ENCODE peak calls at places on chromosomes 16 and 17, in nine cellular contexts. G, L, X, Z, U, I, J, V and M are unnamed samples.

GRCh38 chr17:58310511-58311428 is 17.8 kb downstream of the TSPOAP1 start:
- DNase-seq in Z (peak), G (no peak), I (no peak), X (peak), J (no peak), U (no peak), L (peak), V (no peak), M (no peak)

GRCh38 chr16:78196527-78196926 is 97.1 kb downstream of the WWOX start:
- DNase-seq in Z (no peak), I (no peak), G (no peak), J (no peak), X (no peak), V (no peak), U (no peak), L (no peak), M (no peak)

GRCh38 chr17:10048951-10049350 is 143.9 kb upstream of the RCVRN start:
- DNase-seq in G (no peak), V (no peak), J (no peak), X (no peak), U (no peak), Z (no peak), I (no peak), L (no peak), M (no peak)

GRCh38 chr17:28710948-28711722 is 553 bp downstream of the PROCA1 start:
- DNase-seq in I (peak), X (peak), G (peak), L (peak), U (peak), V (peak), J (peak), Z (peak), M (peak)

GRCh38 chr17:1005361-1005946 is 8.5 kb downstream of the TIMM22 start:
- DNase-seq in X (peak), Z (peak), I (no peak), U (peak), L (peak), G (no peak), J (no peak), V (peak), M (peak)

GRCh38 chr16:48054881-48055601 is 100.8 kb downstream of the ABCC12 start:
- DNase-seq in U (peak), X (no peak), L (peak), V (peak), Z (peak), I (no peak), G (peak), J (no peak), M (peak)

GRCh38 chr17:65684631-65685030 is 123.2 kb upstream of the AXIN2 start:
- DNase-seq in G (peak), X (no peak), Z (no peak), J (no peak), U (no peak), L (no peak), V (no peak), I (no peak), M (no peak)

GRCh38 chr17:19712436-19713004 is 3.9 kb downstream of the SLC47A2 start:
- DNase-seq in Z (no peak), X (no peak), J (no peak), U (no peak), V (no peak), L (no peak), G (no peak), I (no peak), M (no peak)

GRCh38 chr16:662597-662996 is 5.3 kb upstream of the RHOT2 start:
- DNase-seq in V (no peak), G (no peak), U (no peak), X (no peak), I (no peak), L (no peak), J (no peak), Z (no peak), M (no peak)

GRCh38 chr17:43530303-43531081 is 15.6 kb downstream of the ETV4 start:
- DNase-seq in U (peak), L (peak), V (peak), Z (no peak), G (peak), X (peak), I (peak), J (no peak), M (peak)

GRCh38 chr17:73155410-73156165 is 9.2 kb upstream of the SSTR2 start:
- DNase-seq in U (no peak), L (no peak), V (peak), I (no peak), G (no peak), J (no peak), Z (peak), X (no peak), M (no peak)

GRCh38 chr17:3964203-3965122 is at the start of gene ATP2A3:
- DNase-seq in I (no peak), U (no peak), X (peak), G (no peak), Z (no peak), L (peak), V (no peak), J (no peak), M (no peak)

GRCh38 chr17:78488867-78489634 is 88.1 kb downstream of the DNAH17 start:
- DNase-seq in X (no peak), L (no peak), I (no peak), G (no peak), U (no peak), J (no peak), V (no peak), Z (no peak), M (no peak)

GRCh38 chr17:15392326-15392739 is 50.9 kb upstream of the TEKT3 start:
- DNase-seq in L (peak), U (peak), G (peak), V (no peak), X (no peak), Z (no peak), J (no peak), I (no peak), M (no peak)

GRCh38 chr17:65218261-65218660 is 81.1 kb downstream of the RGS9 start:
- DNase-seq in G (no peak), U (no peak), L (no peak), V (no peak), J (no peak), Z (no peak), X (no peak), I (no peak), M (no peak)